ENCODE peak calls at places on chromosomes 11 and 22, in seven cellular contexts. H is stimulated activated CD4-positive, alpha-beta T cell treated with anti-CD3 and anti-CD28 coated beads, Interleukin-4, amount 100 ng/mL, for 24 hours; Z is MV-4-11; E is activated T-cell treated with anti-CD3 and anti-CD28 coated beads, Interleukin-2, amount 50 U/mL, for 72 hours; R is posterior vena cava; G is foreskin fibroblast; T is Calu3. B is an unnamed sample.

GRCh38 chr11:36300651-36301050 is 4.6 kb downstream of the PRR5L start:
- DNase-seq in E (no peak), H (no peak), Z (no peak), T (no peak), G (peak; percentile 85), R (no peak), B (peak; percentile 35)

GRCh38 chr22:40238425-40239344 is 61.0 kb downstream of the TNRC6B start:
- DNase-seq in T (peak; percentile 51), E (no peak), H (no peak), Z (no peak), R (no peak), G (peak; percentile 71), B (no peak)

GRCh38 chr22:23215294-23216204 is 35.2 kb downstream of the BCR start:
- DNase-seq in H (peak; percentile 27), Z (peak; percentile 15), T (peak; percentile 16), G (peak; percentile 72), R (no peak), E (peak; percentile 23), B (no peak)

GRCh38 chr22:19846620-19847344 is 7.9 kb downstream of the GNB1L start:
- DNase-seq in R (no peak), Z (no peak), G (no peak), T (no peak), E (no peak), H (no peak), B (no peak)

GRCh38 chr11:83409891-83410290 is 123.7 kb upstream of the CCDC90B start:
- DNase-seq in H (no peak), G (no peak), R (no peak), T (no peak), E (no peak), Z (no peak), B (no peak)

GRCh38 chr22:44893731-44894080 is 116.1 kb downstream of the PHF21B start:
- DNase-seq in H (no peak), E (no peak), T (no peak), Z (no peak), G (no peak), R (no peak), B (no peak)

GRCh38 chr22:46812786-46813185 is 50.3 kb downstream of the TBC1D22A start:
- DNase-seq in E (no peak), Z (no peak), T (no peak), R (no peak), G (no peak), H (no peak), B (no peak)

GRCh38 chr22:40276877-40277823 is 69.2 kb upstream of the ADSL start:
- DNase-seq in Z (peak; percentile 30), T (no peak), H (no peak), R (no peak), G (peak; percentile 40), E (no peak), B (no peak)

GRCh38 chr22:39482768-39483167 is 19.3 kb upstream of the MIEF1 start:
- DNase-seq in T (no peak), E (no peak), Z (no peak), R (no peak), H (no peak), G (peak; percentile 85), B (no peak)

GRCh38 chr11:124834526-124835190 is 30.6 kb upstream of the ROBO3 start:
- DNase-seq in E (no peak), T (no peak), Z (no peak), R (no peak), G (no peak), H (no peak), B (no peak)

GRCh38 chr11:43879789-43880639 is 617 bp upstream of the ALKBH3 start:
- DNase-seq in E (no peak), Z (no peak), T (no peak), H (no peak), R (no peak), G (no peak), B (no peak)

GRCh38 chr11:2563216-2564007 is 118.6 kb downstream of the KCNQ1 start:
- DNase-seq in Z (no peak), R (peak; percentile 64), H (no peak), G (no peak), E (no peak), T (no peak), B (no peak)

GRCh38 chr11:75069473-75069872 is 27.2 kb downstream of the OR2AT4 start:
- DNase-seq in E (no peak), Z (no peak), G (no peak), T (no peak), H (no peak), R (no peak), B (no peak)

GRCh38 chr11:11016123-11016522 is 158.3 kb upstream of the ZBED5 start:
- DNase-seq in G (peak; percentile 55), Z (peak; percentile 10), R (no peak), E (no peak), T (no peak), H (no peak), B (peak; percentile 28)

GRCh38 chr11:42422094-42422493 is 889.7 kb upstream of the API5 start:
- DNase-seq in G (no peak), Z (no peak), H (no peak), R (no peak), T (no peak), E (no peak), B (no peak)

GRCh38 chr11:61279934-61280656 is 15.0 kb downstream of the VWCE start:
- DNase-seq in H (no peak), T (no peak), R (no peak), E (no peak), G (peak; percentile 33), Z (no peak), B (no peak)

GRCh38 chr22:30922151-30922611 is 46.4 kb downstream of the MORC2 start:
- DNase-seq in R (peak; percentile 93), Z (peak; percentile 90), T (peak; percentile 7), G (peak; percentile 81), H (peak; percentile 78), E (peak; percentile 82), B (no peak)

GRCh38 chr11:110158317-110159200 is 65.4 kb downstream of the ZC3H12C start:
- DNase-seq in H (no peak), T (no peak), Z (no peak), E (no peak), G (no peak), R (no peak), B (no peak)

GRCh38 chr22:37187552-37187890 is 526 bp downstream of the C1QTNF6 start:
- DNase-seq in H (no peak), T (no peak), Z (no peak), R (peak; percentile 74), E (no peak), G (peak; percentile 74), B (no peak)

GRCh38 chr11:111823131-111823530 is 48.2 kb downstream of the ALG9 start:
- DNase-seq in H (no peak), E (no peak), G (no peak), Z (no peak), T (no peak), R (no peak), B (no peak)

GRCh38 chr11:135027461-135027860 is 615.4 kb upstream of the B3GAT1 start:
- DNase-seq in G (peak; percentile 28), Z (peak; percentile 46), H (no peak), R (no peak), T (no peak), E (no peak), B (peak; percentile 85)